ENCODE peak calls at places on chromosome 13, in seven cellular contexts. Z, C, P, B, S, Q and G are unnamed samples.

GRCh38 chr13:33312150-33312908 is 26.8 kb upstream of the STARD13 start:
- DNase-seq in Z (no peak), C (no peak), P (peak; percentile 28), B (no peak), S (peak; percentile 37), Q (no peak), G (no peak)

GRCh38 chr13:106752584-106753202 is 184.8 kb upstream of the ARGLU1 start:
- DNase-seq in Z (no peak), C (no peak), P (peak; percentile 4), B (no peak), S (no peak), Q (no peak), G (no peak)

GRCh38 chr13:37811441-37811840 is 58.1 kb downstream of the TRPC4 start:
- DNase-seq in Z (no peak), C (no peak), P (peak; percentile 6), B (no peak), S (peak; percentile 7), Q (no peak), G (no peak)

GRCh38 chr13:41178040-41178439 is 16.3 kb downstream of the KBTBD7 start:
- DNase-seq in Z (no peak), C (no peak), P (peak; percentile 58), B (no peak), S (peak; percentile 47), Q (no peak), G (no peak)

GRCh38 chr13:40664100-40665060 is 2.1 kb downstream of the FOXO1 start:
- DNase-seq in Z (peak; percentile 70), C (peak; percentile 87), P (peak; percentile 46), B (peak; percentile 86), S (no peak), Q (peak; percentile 66), G (peak; percentile 74)

GRCh38 chr13:78401833-78402232 is 201.5 kb downstream of the POU4F1 start:
- DNase-seq in Z (peak; percentile 11), C (no peak), P (peak; percentile 56), B (no peak), S (no peak), Q (no peak), G (no peak)

GRCh38 chr13:106117035-106117434 is 418.4 kb downstream of the EFNB2 start:
- DNase-seq in Z (peak; percentile 53), C (no peak), P (no peak), B (no peak), S (peak; percentile 77), Q (no peak), G (no peak)

GRCh38 chr13:37211542-37211941 is 106.1 kb upstream of the CSNK1A1L start:
- DNase-seq in Z (no peak), C (no peak), P (no peak), B (no peak), S (no peak), Q (no peak), G (no peak)

GRCh38 chr13:51689597-51689996 is 105.3 kb downstream of the WDFY2 start:
- DNase-seq in Z (no peak), C (no peak), P (no peak), B (no peak), S (no peak), Q (no peak), G (no peak)

GRCh38 chr13:32178763-32179162 is 136.4 kb downstream of the ZAR1L start:
- DNase-seq in Z (no peak), C (no peak), P (no peak), B (no peak), S (no peak), Q (no peak), G (no peak)

GRCh38 chr13:25114220-25114619 is 18.3 kb downstream of the PABPC3 start:
- DNase-seq in Z (peak; percentile 71), C (peak; percentile 42), P (peak; percentile 64), B (peak; percentile 43), S (peak; percentile 69), Q (peak; percentile 75), G (peak; percentile 76)

GRCh38 chr13:46492946-46493345 is 60.0 kb upstream of the LRCH1 start:
- DNase-seq in Z (peak; percentile 46), C (no peak), P (peak; percentile 55), B (no peak), S (peak; percentile 48), Q (peak; percentile 50), G (no peak)

GRCh38 chr13:21673592-21674270 is 2.9 kb downstream of the FGF9 start:
- DNase-seq in Z (peak; percentile 83), C (peak; percentile 46), P (peak; percentile 32), B (peak; percentile 52), S (peak; percentile 36), Q (no peak), G (peak; percentile 79)

GRCh38 chr13:68099616-68100015 is 869.5 kb upstream of the PCDH9 start:
- DNase-seq in Z (no peak), C (no peak), P (peak; percentile 59), B (no peak), S (peak; percentile 17), Q (no peak), G (no peak)

GRCh38 chr13:90448466-90449037 is 898.9 kb upstream of the MIR17HG start:
- DNase-seq in Z (no peak), C (no peak), P (no peak), B (no peak), S (no peak), Q (no peak), G (no peak)

GRCh38 chr13:102347490-102347889 is 54.4 kb downstream of the FGF14 start:
- DNase-seq in Z (no peak), C (no peak), P (no peak), B (no peak), S (no peak), Q (no peak), G (no peak)

GRCh38 chr13:97749174-97749573 is 204.3 kb upstream of the IPO5 start:
- DNase-seq in Z (no peak), C (no peak), P (no peak), B (no peak), S (peak; percentile 1), Q (no peak), G (no peak)

GRCh38 chr13:106182404-106182803 is 353.1 kb downstream of the EFNB2 start:
- DNase-seq in Z (no peak), C (no peak), P (peak; percentile 90), B (no peak), S (peak; percentile 92), Q (no peak), G (no peak)

GRCh38 chr13:66635526-66635925 is 594.6 kb downstream of the PCDH9 start:
- DNase-seq in Z (no peak), C (no peak), P (peak; percentile 70), B (no peak), S (peak; percentile 93), Q (no peak), G (no peak)

GRCh38 chr13:107203146-107203847 is 635.4 kb upstream of the ARGLU1 start:
- DNase-seq in Z (peak; percentile 38), C (no peak), P (peak; percentile 37), B (no peak), S (no peak), Q (no peak), G (no peak)

GRCh38 chr13:23656637-23657036 is 86.4 kb downstream of the TNFRSF19 start:
- DNase-seq in Z (peak; percentile 77), C (no peak), P (no peak), B (no peak), S (peak; percentile 98), Q (no peak), G (no peak)

GRCh38 chr13:27622102-27622820 is 569 bp downstream of the POLR1D start:
- DNase-seq in Z (peak; percentile 11), C (no peak), P (peak; percentile 60), B (no peak), S (peak; percentile 13), Q (peak; percentile 5), G (no peak)

GRCh38 chr13:80084086-80084676 is 256.7 kb downstream of the SPRY2 start:
- DNase-seq in Z (no peak), C (no peak), P (peak; percentile 85), B (no peak), S (peak; percentile 93), Q (no peak), G (no peak)
- H3K27ac ChIP-seq in Z (peak overlapping the region; percentile 84), C (peak overlapping the region; percentile 65), P (peak overlapping the region; percentile 82), B (no peak overlapping the region), S (no peak overlapping the region), Q (no peak overlapping the region), G (peak overlapping the region; percentile 8)

GRCh38 chr13:99224019-99224418 is 23.4 kb downstream of the UBAC2 start:
- DNase-seq in Z (no peak), C (no peak), P (no peak), B (peak; percentile 48), S (no peak), Q (no peak), G (no peak)
- H3K4me1 ChIP-seq in Z (peaks cover 3% of the 10 kb centered on the region), C (peaks cover 92% of the 10 kb centered on the region), P (peaks cover 9% of the 10 kb centered on the region), B (peaks cover 96% of the 10 kb centered on the region), S (peaks cover 9% of the 10 kb centered on the region), Q (peaks cover 2% of the 10 kb centered on the region), G (peaks cover 9% of the 10 kb centered on the region)

DNA sequence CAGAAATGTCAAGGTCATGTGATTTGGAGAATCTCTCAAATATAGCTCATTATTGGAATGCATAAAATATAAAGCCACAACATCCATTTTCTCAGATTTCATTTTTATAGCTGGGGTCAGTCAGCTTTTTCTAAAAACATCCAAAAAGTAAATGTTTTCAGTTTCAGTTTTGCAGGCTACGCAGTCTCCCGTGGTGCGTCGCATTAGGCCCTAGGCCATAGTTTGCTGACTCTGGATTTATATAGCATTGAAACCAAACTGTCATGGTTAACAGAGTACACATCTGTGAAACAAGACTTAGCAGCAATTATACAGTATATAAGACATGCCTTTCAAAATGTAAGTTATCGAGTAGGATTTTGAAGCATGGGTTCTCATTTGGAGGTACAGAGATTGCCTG is 140.0 kb downstream of the IRS2 start:
- DNase-seq in Z (no peak), C (no peak), P (no peak), B (no peak), S (no peak), Q (no peak), G (no peak)
- H3K27ac ChIP-seq in Z (peak overlapping the region; percentile 41), C (no peak overlapping the region), P (no peak overlapping the region), B (no peak overlapping the region), S (no peak overlapping the region), Q (no peak overlapping the region), G (no peak overlapping the region)

DNA sequence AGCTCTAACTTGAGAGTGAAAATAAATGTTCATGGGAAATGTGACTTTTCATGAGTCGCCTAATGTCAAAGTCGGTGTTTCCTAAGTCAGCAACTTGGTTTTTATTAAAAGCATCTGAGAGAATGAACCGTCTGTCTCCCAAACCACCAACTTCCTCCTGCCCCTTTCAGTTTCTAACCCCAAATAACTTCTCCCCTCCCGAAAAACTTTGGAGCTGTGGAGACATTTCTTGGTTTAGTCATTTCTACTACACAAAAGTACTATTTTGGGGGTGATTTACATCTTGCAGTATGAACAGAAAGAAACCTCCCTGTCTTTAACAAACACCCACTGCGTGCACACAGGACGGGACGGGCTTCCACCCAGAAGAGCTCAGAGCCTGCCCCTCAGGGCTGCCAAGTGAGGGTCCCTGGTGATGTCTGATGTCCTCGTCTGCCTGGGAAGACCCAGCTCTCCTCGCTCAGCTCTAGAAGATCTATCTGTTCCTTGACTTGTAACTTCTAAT is 65.0 kb downstream of the RASA3 start:
- DNase-seq in Z (no peak), C (no peak), P (peak; percentile 61), B (peak; percentile 36), S (peak; percentile 68), Q (no peak), G (no peak)
- H3K4me1 ChIP-seq in Z (peaks cover 52% of the 10 kb centered on the region), C (peaks cover 65% of the 10 kb centered on the region), P (peaks cover 50% of the 10 kb centered on the region), B (peaks cover 60% of the 10 kb centered on the region), S (peaks cover 54% of the 10 kb centered on the region), Q (peaks cover 68% of the 10 kb centered on the region), G (peaks cover 4% of the 10 kb centered on the region)

GRCh38 chr13:20474515-20474914 is 51.1 kb downstream of the CRYL1 start:
- DNase-seq in Z (no peak), C (no peak), P (no peak), B (no peak), S (no peak), Q (no peak), G (no peak)
- H3K27ac ChIP-seq in Z (no peak overlapping the region), C (no peak overlapping the region), P (no peak overlapping the region), B (no peak overlapping the region), S (no peak overlapping the region), Q (no peak overlapping the region), G (no peak overlapping the region)